ENCODE peak calls at places on chromosome 15, in ten cellular contexts. One of them, this sample, is unnamed.
A peak's percentile ranks its signal among the peaks of the same experiment; 100 is the strongest.

GRCh38 chr15:68789921-68790575 is 30.6 kb downstream of the ANP32A start:
- DNase-seq in right cardiac atrium: no peak
- DNase-seq in heart left ventricle: no peak
- DNase-seq in hepatic stellate cell: peak; percentile 47
- DNase-seq in SW 1271: no peak
- DNase-seq in GM10248: no peak
- DNase-seq in thoracic aorta: no peak
- DNase-seq in fibroblast of mammary gland: no peak
- DNase-seq in NCI-H524: no peak
- DNase-seq in hypothalamus: no peak
- DNase-seq in this sample: peak; percentile 48

GRCh38 chr15:89615135-89615534 is 39.9 kb downstream of the TICRR start:
- DNase-seq in SW 1271: no peak
- DNase-seq in right cardiac atrium: no peak
- DNase-seq in hypothalamus: no peak
- DNase-seq in heart left ventricle: no peak
- DNase-seq in thoracic aorta: no peak
- DNase-seq in NCI-H524: no peak
- DNase-seq in hepatic stellate cell: no peak
- DNase-seq in GM10248: no peak
- DNase-seq in fibroblast of mammary gland: no peak
- DNase-seq in this sample: no peak

GRCh38 chr15:52290329-52290728 is 5.3 kb downstream of the MYO5C start:
- DNase-seq in hypothalamus: no peak
- DNase-seq in heart left ventricle: no peak
- DNase-seq in SW 1271: no peak
- DNase-seq in hepatic stellate cell: no peak
- DNase-seq in NCI-H524: no peak
- DNase-seq in right cardiac atrium: no peak
- DNase-seq in thoracic aorta: no peak
- DNase-seq in GM10248: peak; percentile 47
- DNase-seq in fibroblast of mammary gland: no peak
- DNase-seq in this sample: no peak

GRCh38 chr15:39692464-39693327 is 89.9 kb downstream of the FSIP1 start:
- DNase-seq in right cardiac atrium: no peak
- DNase-seq in hypothalamus: peak; percentile 11
- DNase-seq in hepatic stellate cell: no peak
- DNase-seq in fibroblast of mammary gland: no peak
- DNase-seq in GM10248: no peak
- DNase-seq in SW 1271: no peak
- DNase-seq in NCI-H524: peak; percentile 98
- DNase-seq in thoracic aorta: no peak
- DNase-seq in heart left ventricle: no peak
- DNase-seq in this sample: no peak

GRCh38 chr15:87579537-87579936 is 677.0 kb downstream of the NTRK3 start:
- DNase-seq in thoracic aorta: no peak
- DNase-seq in hypothalamus: no peak
- DNase-seq in fibroblast of mammary gland: no peak
- DNase-seq in GM10248: no peak
- DNase-seq in heart left ventricle: no peak
- DNase-seq in hepatic stellate cell: no peak
- DNase-seq in SW 1271: no peak
- DNase-seq in NCI-H524: no peak
- DNase-seq in right cardiac atrium: no peak
- DNase-seq in this sample: no peak

GRCh38 chr15:77527831-77528231 is 104.9 kb downstream of the LINGO1 start:
- DNase-seq in heart left ventricle: peak; percentile 73
- DNase-seq in NCI-H524: peak; percentile 11
- DNase-seq in hepatic stellate cell: no peak
- DNase-seq in right cardiac atrium: peak; percentile 63
- DNase-seq in hypothalamus: no peak
- DNase-seq in SW 1271: no peak
- DNase-seq in fibroblast of mammary gland: no peak
- DNase-seq in GM10248: no peak
- DNase-seq in thoracic aorta: no peak
- DNase-seq in this sample: no peak

GRCh38 chr15:36885709-36886108 is 214.6 kb downstream of the MEIS2 start:
- DNase-seq in hepatic stellate cell: no peak
- DNase-seq in thoracic aorta: no peak
- DNase-seq in hypothalamus: no peak
- DNase-seq in fibroblast of mammary gland: no peak
- DNase-seq in right cardiac atrium: no peak
- DNase-seq in heart left ventricle: no peak
- DNase-seq in GM10248: no peak
- DNase-seq in NCI-H524: no peak
- DNase-seq in SW 1271: no peak
- DNase-seq in this sample: no peak

GRCh38 chr15:90201944-90202375 is 830 bp downstream of the SEMA4B start:
- DNase-seq in NCI-H524: no peak
- DNase-seq in hepatic stellate cell: peak; percentile 66
- DNase-seq in heart left ventricle: no peak
- DNase-seq in right cardiac atrium: no peak
- DNase-seq in thoracic aorta: no peak
- DNase-seq in SW 1271: no peak
- DNase-seq in fibroblast of mammary gland: no peak
- DNase-seq in GM10248: no peak
- DNase-seq in hypothalamus: no peak
- DNase-seq in this sample: no peak

GRCh38 chr15:40340038-40340739 is 550 bp downstream of the CCDC9B start:
- DNase-seq in hepatic stellate cell: peak; percentile 91
- DNase-seq in hypothalamus: no peak
- DNase-seq in NCI-H524: no peak
- DNase-seq in thoracic aorta: peak; percentile 63
- DNase-seq in fibroblast of mammary gland: peak; percentile 45
- DNase-seq in right cardiac atrium: peak; percentile 95
- DNase-seq in heart left ventricle: peak; percentile 91
- DNase-seq in SW 1271: no peak
- DNase-seq in GM10248: no peak
- DNase-seq in this sample: peak; percentile 93

GRCh38 chr15:42457445-42458442 is 33.2 kb downstream of the ZNF106 start:
- DNase-seq in hepatic stellate cell: peak; percentile 82
- DNase-seq in NCI-H524: peak; percentile 67
- DNase-seq in SW 1271: no peak
- DNase-seq in fibroblast of mammary gland: peak; percentile 95
- DNase-seq in GM10248: peak; percentile 42
- DNase-seq in heart left ventricle: peak; percentile 67
- DNase-seq in right cardiac atrium: peak; percentile 81
- DNase-seq in hypothalamus: no peak
- DNase-seq in thoracic aorta: peak; percentile 40
- DNase-seq in this sample: peak; percentile 50

GRCh38 chr15:73346735-73347312 is 21.9 kb downstream of the HCN4 start:
- DNase-seq in heart left ventricle: no peak
- DNase-seq in hepatic stellate cell: no peak
- DNase-seq in NCI-H524: no peak
- DNase-seq in hypothalamus: no peak
- DNase-seq in thoracic aorta: no peak
- DNase-seq in fibroblast of mammary gland: peak; percentile 12
- DNase-seq in SW 1271: no peak
- DNase-seq in right cardiac atrium: peak; percentile 73
- DNase-seq in GM10248: peak; percentile 67
- DNase-seq in this sample: peak; percentile 55

GRCh38 chr15:101445109-101445508 is 44.4 kb downstream of the PCSK6 start:
- DNase-seq in right cardiac atrium: no peak
- DNase-seq in NCI-H524: no peak
- DNase-seq in SW 1271: no peak
- DNase-seq in heart left ventricle: no peak
- DNase-seq in hepatic stellate cell: no peak
- DNase-seq in GM10248: no peak
- DNase-seq in hypothalamus: no peak
- DNase-seq in fibroblast of mammary gland: no peak
- DNase-seq in thoracic aorta: no peak
- DNase-seq in this sample: no peak

GRCh38 chr15:100928632-100929280 is 9.6 kb downstream of the LRRK1 start:
- DNase-seq in hepatic stellate cell: no peak
- DNase-seq in right cardiac atrium: no peak
- DNase-seq in fibroblast of mammary gland: no peak
- DNase-seq in thoracic aorta: no peak
- DNase-seq in hypothalamus: no peak
- DNase-seq in NCI-H524: no peak
- DNase-seq in GM10248: no peak
- DNase-seq in SW 1271: no peak
- DNase-seq in heart left ventricle: no peak
- DNase-seq in this sample: no peak